ENCODE peak calls at places on chromosomes 13 and 19, in ten cellular contexts. R, A, W, P, Y, G, U, F, J and T are unnamed samples.

GRCh38 chr13:20799726-20800416 is 26.1 kb upstream of the EEF1AKMT1 start:
- DNase-seq in R (no peak), A (no peak), W (no peak), P (no peak), Y (no peak), G (no peak), U (no peak), F (no peak), J (no peak), T (no peak)

GRCh38 chr13:97798836-97799235 is 154.6 kb upstream of the IPO5 start:
- DNase-seq in R (no peak), A (no peak), W (no peak), P (no peak), Y (no peak), G (no peak), U (no peak), F (no peak), J (no peak), T (no peak)

GRCh38 chr19:39223703-39224279 is 19.7 kb upstream of the SYCN start:
- DNase-seq in R (peak; percentile 10), A (no peak), W (no peak), P (no peak), Y (no peak), G (no peak), U (no peak), F (no peak), J (no peak), T (no peak)

GRCh38 chr13:90594694-90595093 is 752.8 kb upstream of the MIR17HG start:
- DNase-seq in R (no peak), A (no peak), W (no peak), P (no peak), Y (peak; percentile 38), G (no peak), U (no peak), F (no peak), J (no peak), T (no peak)

GRCh38 chr19:50008532-50008931 is 16.6 kb downstream of the VRK3 start:
- DNase-seq in R (no peak), A (peak; percentile 24), W (no peak), P (no peak), Y (no peak), G (peak; percentile 34), U (no peak), F (no peak), J (no peak), T (no peak)

GRCh38 chr19:49431330-49431749 is 6.2 kb downstream of the GFY start:
- DNase-seq in R (no peak), A (no peak), W (no peak), P (no peak), Y (no peak), G (no peak), U (no peak), F (no peak), J (no peak), T (no peak)

GRCh38 chr19:39474139-39474620 is 6.5 kb upstream of the TIMM50 start:
- DNase-seq in R (peak; percentile 18), A (peak; percentile 58), W (peak; percentile 73), P (peak; percentile 52), Y (no peak), G (peak; percentile 66), U (no peak), F (peak; percentile 50), J (peak; percentile 72), T (peak; percentile 49)

GRCh38 chr19:33429891-33430673 is 56.6 kb downstream of the CEBPG start:
- DNase-seq in R (no peak), A (peak; percentile 5), W (no peak), P (peak; percentile 23), Y (no peak), G (no peak), U (peak; percentile 29), F (no peak), J (peak; percentile 24), T (no peak)

GRCh38 chr13:32737679-32738078 is 151.4 kb downstream of the PDS5B start:
- DNase-seq in R (no peak), A (no peak), W (no peak), P (no peak), Y (no peak), G (no peak), U (no peak), F (no peak), J (no peak), T (no peak)

GRCh38 chr13:46369506-46370268 is 17.4 kb downstream of the RUBCNL start:
- DNase-seq in R (peak; percentile 17), A (no peak), W (no peak), P (no peak), Y (no peak), G (no peak), U (no peak), F (no peak), J (no peak), T (no peak)

GRCh38 chr19:50349277-50350057 is 16.0 kb downstream of the NAPSA start:
- DNase-seq in R (peak; percentile 20), A (no peak), W (no peak), P (no peak), Y (no peak), G (no peak), U (no peak), F (no peak), J (peak; percentile 18), T (no peak)

GRCh38 chr13:82933986-82934385 is 948.3 kb downstream of the SLITRK1 start:
- DNase-seq in R (no peak), A (no peak), W (no peak), P (no peak), Y (no peak), G (no peak), U (no peak), F (no peak), J (no peak), T (no peak)

GRCh38 chr13:108851660-108852059 is 222.2 kb downstream of the MYO16 start:
- DNase-seq in R (no peak), A (no peak), W (no peak), P (no peak), Y (no peak), G (no peak), U (no peak), F (no peak), J (no peak), T (no peak)

GRCh38 chr19:47510516-47511127 is 4.2 kb downstream of the NAPA start:
- DNase-seq in R (no peak), A (no peak), W (no peak), P (no peak), Y (no peak), G (no peak), U (no peak), F (no peak), J (no peak), T (no peak)

GRCh38 chr19:47509973-47510372 is 4.9 kb downstream of the NAPA start:
- DNase-seq in R (no peak), A (no peak), W (peak; percentile 92), P (no peak), Y (no peak), G (peak; percentile 81), U (no peak), F (no peak), J (no peak), T (no peak)

GRCh38 chr19:47508721-47509120 is 6.1 kb downstream of the NAPA start:
- DNase-seq in R (no peak), A (no peak), W (no peak), P (no peak), Y (no peak), G (no peak), U (no peak), F (no peak), J (no peak), T (peak; percentile 5)

GRCh38 chr19:47507924-47508553 is 6.8 kb downstream of the NAPA start:
- DNase-seq in R (no peak), A (no peak), W (no peak), P (no peak), Y (no peak), G (no peak), U (no peak), F (no peak), J (no peak), T (no peak)

GRCh38 chr19:47509170-47509847 is 5.6 kb downstream of the NAPA start:
- DNase-seq in R (no peak), A (no peak), W (no peak), P (no peak), Y (no peak), G (no peak), U (no peak), F (no peak), J (no peak), T (no peak)
- H3K4me1 ChIP-seq in R (peaks cover 7% of the 10 kb centered on the region), A (peaks cover 92% of the 10 kb centered on the region), W (peaks cover 14% of the 10 kb centered on the region), P (peaks cover 24% of the 10 kb centered on the region), Y (peaks cover 14% of the 10 kb centered on the region), G (peaks cover 73% of the 10 kb centered on the region), U (peaks cover 28% of the 10 kb centered on the region), F (peaks cover 33% of the 10 kb centered on the region), J (peaks cover 81% of the 10 kb centered on the region), T (peaks cover 72% of the 10 kb centered on the region)

GRCh38 chr19:15782211-15782610 is 5.2 kb upstream of the OR10H5 start:
- DNase-seq in R (no peak), A (no peak), W (no peak), P (no peak), Y (no peak), G (no peak), U (no peak), F (no peak), J (no peak), T (no peak)
- H3K27me3 ChIP-seq in R (peaks cover 23% of the 10 kb centered on the region), A (peaks cover 19% of the 10 kb centered on the region), W (no peaks in the 10 kb centered on the region), P (no peaks in the 10 kb centered on the region), Y (peaks cover 13% of the 10 kb centered on the region), G (no peaks in the 10 kb centered on the region), U (no peaks in the 10 kb centered on the region), F (no peaks in the 10 kb centered on the region), J (no peaks in the 10 kb centered on the region), T (no peaks in the 10 kb centered on the region)

GRCh38 chr19:10292206-10292788 is 2.5 kb downstream of the ICAM5 start:
- DNase-seq in R (peak; percentile 73), A (peak; percentile 78), W (peak; percentile 82), P (peak; percentile 59), Y (no peak), G (peak; percentile 65), U (no peak), F (peak; percentile 91), J (peak; percentile 94), T (peak; percentile 80)

GRCh38 chr19:10292789-10293636 is 3.3 kb downstream of the ICAM5 start:
- DNase-seq in R (no peak), A (no peak), W (no peak), P (no peak), Y (no peak), G (no peak), U (no peak), F (peak; percentile 14), J (no peak), T (no peak)

GRCh38 chr19:10294368-10294697 is 4.6 kb downstream of the ICAM5 start:
- DNase-seq in R (no peak), A (no peak), W (no peak), P (no peak), Y (no peak), G (no peak), U (no peak), F (peak; percentile 33), J (no peak), T (no peak)

GRCh38 chr19:10295305-10295846 is 5.6 kb downstream of the ICAM5 start:
- DNase-seq in R (peak; percentile 50), A (no peak), W (no peak), P (peak; percentile 59), Y (no peak), G (no peak), U (no peak), F (peak; percentile 74), J (peak; percentile 86), T (no peak)

GRCh38 chr19:10293637-10294367 is 4.0 kb downstream of the ICAM5 start:
- DNase-seq in R (no peak), A (no peak), W (no peak), P (no peak), Y (no peak), G (no peak), U (no peak), F (no peak), J (no peak), T (no peak)
- H3K4me1 ChIP-seq in R (peaks cover 28% of the 10 kb centered on the region), A (peaks cover 59% of the 10 kb centered on the region), W (no peaks in the 10 kb centered on the region), P (peaks cover 58% of the 10 kb centered on the region), Y (peaks cover 17% of the 10 kb centered on the region), G (peaks cover 23% of the 10 kb centered on the region), U (peaks cover 4% of the 10 kb centered on the region), F (peaks cover 44% of the 10 kb centered on the region), J (peaks cover 72% of the 10 kb centered on the region), T (peaks cover 10% of the 10 kb centered on the region)

GRCh38 chr13:48295271-48295670 is 8.3 kb upstream of the RB1 start:
- DNase-seq in R (no peak), A (no peak), W (no peak), P (no peak), Y (no peak), G (no peak), U (no peak), F (no peak), J (no peak), T (no peak)
- H3K27me3 ChIP-seq in R (no peaks in the 10 kb centered on the region), A (no peaks in the 10 kb centered on the region), W (no peaks in the 10 kb centered on the region), P (no peaks in the 10 kb centered on the region), Y (no peaks in the 10 kb centered on the region), G (no peaks in the 10 kb centered on the region), U (no peaks in the 10 kb centered on the region), F (no peaks in the 10 kb centered on the region), J (no peaks in the 10 kb centered on the region), T (no peaks in the 10 kb centered on the region)